ENCODE peak calls at places on chromosome X, in six cellular contexts. U, E, D, K, Q and Y are unnamed samples.

GRCh38 chrX:38347136-38347535 is 5.3 kb upstream of the OTC start:
- DNase-seq in U (no peak), E (no peak), D (no peak), K (peak), Q (no peak), Y (no peak)

GRCh38 chrX:118420462-118420861 is 74.6 kb downstream of the WDR44 start:
- DNase-seq in U (no peak), E (no peak), D (no peak), K (peak), Q (no peak), Y (no peak)

GRCh38 chrX:130539721-130540321 is 138.0 kb downstream of the RBMX2 start:
- DNase-seq in U (no peak), E (peak), D (no peak), K (peak), Q (no peak), Y (no peak)

GRCh38 chrX:40174594-40175415 is 77.0 kb upstream of the BCOR start:
- DNase-seq in U (no peak), E (peak), D (no peak), K (no peak), Q (peak), Y (no peak)

GRCh38 chrX:130304587-130305368 is 34.9 kb upstream of the SLC25A14 start:
- DNase-seq in U (no peak), E (peak), D (no peak), K (no peak), Q (no peak), Y (no peak)

GRCh38 chrX:45479196-45479834 is 278.6 kb upstream of the DIPK2B start:
- DNase-seq in U (no peak), E (no peak), D (no peak), K (peak), Q (no peak), Y (no peak)

GRCh38 chrX:117992324-117992723 is 124.3 kb downstream of the KLHL13 start:
- DNase-seq in U (no peak), E (no peak), D (no peak), K (no peak), Q (no peak), Y (no peak)

GRCh38 chrX:41559662-41560061 is 112.5 kb downstream of the NYX start:
- DNase-seq in U (no peak), E (no peak), D (no peak), K (peak), Q (no peak), Y (no peak)

GRCh38 chrX:44267116-44267515 is 76.4 kb downstream of the EFHC2 start:
- DNase-seq in U (no peak), E (no peak), D (no peak), K (no peak), Q (no peak), Y (no peak)

GRCh38 chrX:40531056-40531826 is 49.5 kb upstream of the ATP6AP2 start:
- DNase-seq in U (no peak), E (no peak), D (no peak), K (no peak), Q (no peak), Y (no peak)

GRCh38 chrX:44974462-44974861 is 101.5 kb downstream of the KDM6A start:
- DNase-seq in U (no peak), E (no peak), D (no peak), K (peak), Q (no peak), Y (no peak)

GRCh38 chrX:110015027-110015426 is 12.1 kb downstream of the TMEM164 start:
- DNase-seq in U (no peak), E (no peak), D (no peak), K (no peak), Q (no peak), Y (no peak)